ENCODE peak calls at places on chromosomes 11 and 22, in ten cellular contexts. One of them, this sample, is unnamed.

GRCh38 chr22:43945632-43946390 is 9.4 kb upstream of the SAMM50 start:
- DNase-seq in aorta: peak
- DNase-seq in T follicular helper cell: peak
- DNase-seq in pons: no peak
- DNase-seq in stimulated activated CD8-positive, alpha-beta memory T cell treated with anti-CD3 and anti-CD28 coated beads, Interleukin-4, amount 100 ng/mL, for 1 hour: peak
- DNase-seq in AG04450: no peak
- DNase-seq in osteocyte: no peak
- DNase-seq in activated naive CD8-positive, alpha-beta T cell treated with anti-CD3 and anti-CD28 coated beads, Interleukin-2, amount 50 U/mL, for 24 hours: peak
- DNase-seq in amniotic stem cell: peak
- DNase-seq in HEK293T: peak
- DNase-seq in this sample: no peak

GRCh38 chr11:65662247-65662801 is 392 bp downstream of the RELA start:
- DNase-seq in AG04450: no peak
- DNase-seq in HEK293T: no peak
- DNase-seq in osteocyte: no peak
- DNase-seq in amniotic stem cell: no peak
- DNase-seq in T follicular helper cell: no peak
- DNase-seq in pons: no peak
- DNase-seq in activated naive CD8-positive, alpha-beta T cell treated with anti-CD3 and anti-CD28 coated beads, Interleukin-2, amount 50 U/mL, for 24 hours: no peak
- DNase-seq in stimulated activated CD8-positive, alpha-beta memory T cell treated with anti-CD3 and anti-CD28 coated beads, Interleukin-4, amount 100 ng/mL, for 1 hour: no peak
- DNase-seq in aorta: no peak
- DNase-seq in this sample: no peak

GRCh38 chr11:88704505-88704904 is 361.3 kb downstream of the GRM5 start:
- DNase-seq in T follicular helper cell: no peak
- DNase-seq in aorta: no peak
- DNase-seq in amniotic stem cell: no peak
- DNase-seq in AG04450: no peak
- DNase-seq in pons: no peak
- DNase-seq in stimulated activated CD8-positive, alpha-beta memory T cell treated with anti-CD3 and anti-CD28 coated beads, Interleukin-4, amount 100 ng/mL, for 1 hour: no peak
- DNase-seq in activated naive CD8-positive, alpha-beta T cell treated with anti-CD3 and anti-CD28 coated beads, Interleukin-2, amount 50 U/mL, for 24 hours: no peak
- DNase-seq in HEK293T: no peak
- DNase-seq in osteocyte: no peak
- DNase-seq in this sample: no peak

GRCh38 chr11:32374261-32374711 is 61.1 kb downstream of the WT1 start:
- DNase-seq in activated naive CD8-positive, alpha-beta T cell treated with anti-CD3 and anti-CD28 coated beads, Interleukin-2, amount 50 U/mL, for 24 hours: peak
- DNase-seq in HEK293T: peak
- DNase-seq in stimulated activated CD8-positive, alpha-beta memory T cell treated with anti-CD3 and anti-CD28 coated beads, Interleukin-4, amount 100 ng/mL, for 1 hour: no peak
- DNase-seq in pons: no peak
- DNase-seq in osteocyte: no peak
- DNase-seq in amniotic stem cell: no peak
- DNase-seq in AG04450: no peak
- DNase-seq in T follicular helper cell: no peak
- DNase-seq in aorta: no peak
- DNase-seq in this sample: no peak

GRCh38 chr11:94511932-94512781 is at the start of gene C11orf97:
- DNase-seq in T follicular helper cell: peak
- DNase-seq in activated naive CD8-positive, alpha-beta T cell treated with anti-CD3 and anti-CD28 coated beads, Interleukin-2, amount 50 U/mL, for 24 hours: peak
- DNase-seq in AG04450: no peak
- DNase-seq in osteocyte: peak
- DNase-seq in amniotic stem cell: no peak
- DNase-seq in stimulated activated CD8-positive, alpha-beta memory T cell treated with anti-CD3 and anti-CD28 coated beads, Interleukin-4, amount 100 ng/mL, for 1 hour: no peak
- DNase-seq in aorta: peak
- DNase-seq in pons: peak
- DNase-seq in HEK293T: peak
- DNase-seq in this sample: peak

GRCh38 chr11:18492888-18493287 is 33.9 kb downstream of the TSG101 start:
- DNase-seq in AG04450: no peak
- DNase-seq in aorta: no peak
- DNase-seq in stimulated activated CD8-positive, alpha-beta memory T cell treated with anti-CD3 and anti-CD28 coated beads, Interleukin-4, amount 100 ng/mL, for 1 hour: no peak
- DNase-seq in amniotic stem cell: no peak
- DNase-seq in osteocyte: no peak
- DNase-seq in T follicular helper cell: no peak
- DNase-seq in HEK293T: no peak
- DNase-seq in pons: no peak
- DNase-seq in activated naive CD8-positive, alpha-beta T cell treated with anti-CD3 and anti-CD28 coated beads, Interleukin-2, amount 50 U/mL, for 24 hours: no peak
- DNase-seq in this sample: no peak

GRCh38 chr11:114279778-114280532 is 16.2 kb upstream of the NNMT start:
- DNase-seq in HEK293T: no peak
- DNase-seq in T follicular helper cell: no peak
- DNase-seq in AG04450: no peak
- DNase-seq in pons: no peak
- DNase-seq in aorta: no peak
- DNase-seq in stimulated activated CD8-positive, alpha-beta memory T cell treated with anti-CD3 and anti-CD28 coated beads, Interleukin-4, amount 100 ng/mL, for 1 hour: no peak
- DNase-seq in amniotic stem cell: no peak
- DNase-seq in activated naive CD8-positive, alpha-beta T cell treated with anti-CD3 and anti-CD28 coated beads, Interleukin-2, amount 50 U/mL, for 24 hours: no peak
- DNase-seq in osteocyte: peak
- DNase-seq in this sample: no peak

GRCh38 chr11:47220401-47220821 is 5.6 kb downstream of the DDB2 start:
- DNase-seq in HEK293T: no peak
- DNase-seq in stimulated activated CD8-positive, alpha-beta memory T cell treated with anti-CD3 and anti-CD28 coated beads, Interleukin-4, amount 100 ng/mL, for 1 hour: no peak
- DNase-seq in AG04450: no peak
- DNase-seq in pons: no peak
- DNase-seq in T follicular helper cell: no peak
- DNase-seq in osteocyte: no peak
- DNase-seq in amniotic stem cell: no peak
- DNase-seq in aorta: no peak
- DNase-seq in activated naive CD8-positive, alpha-beta T cell treated with anti-CD3 and anti-CD28 coated beads, Interleukin-2, amount 50 U/mL, for 24 hours: no peak
- DNase-seq in this sample: no peak

GRCh38 chr11:117997436-117998200 is 11.4 kb downstream of the IL10RA start:
- DNase-seq in pons: no peak
- DNase-seq in activated naive CD8-positive, alpha-beta T cell treated with anti-CD3 and anti-CD28 coated beads, Interleukin-2, amount 50 U/mL, for 24 hours: peak
- DNase-seq in HEK293T: no peak
- DNase-seq in AG04450: no peak
- DNase-seq in aorta: no peak
- DNase-seq in osteocyte: no peak
- DNase-seq in amniotic stem cell: no peak
- DNase-seq in T follicular helper cell: no peak
- DNase-seq in stimulated activated CD8-positive, alpha-beta memory T cell treated with anti-CD3 and anti-CD28 coated beads, Interleukin-4, amount 100 ng/mL, for 1 hour: no peak
- DNase-seq in this sample: no peak

GRCh38 chr11:68471360-68472340 is 11.1 kb downstream of the PPP6R3 start:
- DNase-seq in stimulated activated CD8-positive, alpha-beta memory T cell treated with anti-CD3 and anti-CD28 coated beads, Interleukin-4, amount 100 ng/mL, for 1 hour: no peak
- DNase-seq in activated naive CD8-positive, alpha-beta T cell treated with anti-CD3 and anti-CD28 coated beads, Interleukin-2, amount 50 U/mL, for 24 hours: peak
- DNase-seq in osteocyte: peak
- DNase-seq in aorta: peak
- DNase-seq in pons: no peak
- DNase-seq in HEK293T: no peak
- DNase-seq in amniotic stem cell: no peak
- DNase-seq in AG04450: no peak
- DNase-seq in T follicular helper cell: no peak
- DNase-seq in this sample: no peak

GRCh38 chr11:26234451-26234850 is 97.5 kb upstream of the ANO3 start:
- DNase-seq in HEK293T: no peak
- DNase-seq in AG04450: no peak
- DNase-seq in aorta: no peak
- DNase-seq in amniotic stem cell: no peak
- DNase-seq in activated naive CD8-positive, alpha-beta T cell treated with anti-CD3 and anti-CD28 coated beads, Interleukin-2, amount 50 U/mL, for 24 hours: no peak
- DNase-seq in T follicular helper cell: no peak
- DNase-seq in stimulated activated CD8-positive, alpha-beta memory T cell treated with anti-CD3 and anti-CD28 coated beads, Interleukin-4, amount 100 ng/mL, for 1 hour: no peak
- DNase-seq in osteocyte: no peak
- DNase-seq in pons: no peak
- DNase-seq in this sample: no peak